ENCODE peak calls at places on chromosomes 16 and 17, in eight cellular contexts. One of them, this sample, is unnamed.

GRCh38 chr17:77371117-77371887 is 230.5 kb downstream of the SEC14L1 start:
- DNase-seq in stimulated activated CD4-positive, alpha-beta T cell treated with anti-CD3 and anti-CD28 coated beads, TNF-alpha, amount 100 ng/mL, for 48 hours: no peak
- DNase-seq in NCI-H1092 treated with DMSO at 0.1 percent for 48 hours: peak; percentile 36
- DNase-seq in HuH-7.5: no peak
- DNase-seq in GM04504: no peak
- DNase-seq in fibroblast of pulmonary artery: no peak
- DNase-seq in lower lobe of right lung: peak; percentile 47
- DNase-seq in HFF-Myc: no peak
- DNase-seq in this sample: no peak

GRCh38 chr17:50534222-50534978 is 1.9 kb downstream of the EPN3 start:
- DNase-seq in GM04504: no peak
- DNase-seq in fibroblast of pulmonary artery: peak; percentile 13
- DNase-seq in NCI-H1092 treated with DMSO at 0.1 percent for 48 hours: no peak
- DNase-seq in HFF-Myc: no peak
- DNase-seq in lower lobe of right lung: peak; percentile 56
- DNase-seq in stimulated activated CD4-positive, alpha-beta T cell treated with anti-CD3 and anti-CD28 coated beads, TNF-alpha, amount 100 ng/mL, for 48 hours: peak; percentile 15
- DNase-seq in HuH-7.5: no peak
- DNase-seq in this sample: no peak

GRCh38 chr16:2785101-2785991 is 2.0 kb downstream of the PRSS33 start:
- DNase-seq in lower lobe of right lung: peak; percentile 60
- DNase-seq in HuH-7.5: no peak
- DNase-seq in stimulated activated CD4-positive, alpha-beta T cell treated with anti-CD3 and anti-CD28 coated beads, TNF-alpha, amount 100 ng/mL, for 48 hours: no peak
- DNase-seq in GM04504: no peak
- DNase-seq in HFF-Myc: no peak
- DNase-seq in fibroblast of pulmonary artery: no peak
- DNase-seq in NCI-H1092 treated with DMSO at 0.1 percent for 48 hours: no peak
- DNase-seq in this sample: no peak

GRCh38 chr17:73420897-73421296 is 109.1 kb upstream of the CDC42EP4 start:
- DNase-seq in fibroblast of pulmonary artery: peak; percentile 17
- DNase-seq in stimulated activated CD4-positive, alpha-beta T cell treated with anti-CD3 and anti-CD28 coated beads, TNF-alpha, amount 100 ng/mL, for 48 hours: no peak
- DNase-seq in GM04504: no peak
- DNase-seq in HuH-7.5: peak; percentile 62
- DNase-seq in lower lobe of right lung: peak; percentile 11
- DNase-seq in NCI-H1092 treated with DMSO at 0.1 percent for 48 hours: no peak
- DNase-seq in HFF-Myc: no peak
- DNase-seq in this sample: no peak

GRCh38 chr16:68229431-68230175 is 6.3 kb downstream of the ESRP2 start:
- DNase-seq in HuH-7.5: no peak
- DNase-seq in GM04504: peak; percentile 47
- DNase-seq in HFF-Myc: peak; percentile 31
- DNase-seq in fibroblast of pulmonary artery: peak; percentile 76
- DNase-seq in stimulated activated CD4-positive, alpha-beta T cell treated with anti-CD3 and anti-CD28 coated beads, TNF-alpha, amount 100 ng/mL, for 48 hours: no peak
- DNase-seq in lower lobe of right lung: no peak
- DNase-seq in NCI-H1092 treated with DMSO at 0.1 percent for 48 hours: peak; percentile 47
- DNase-seq in this sample: peak; percentile 35

GRCh38 chr17:75681289-75681688 is 14.2 kb downstream of the SAP30BP start:
- DNase-seq in fibroblast of pulmonary artery: no peak
- DNase-seq in lower lobe of right lung: no peak
- DNase-seq in HuH-7.5: no peak
- DNase-seq in HFF-Myc: peak; percentile 82
- DNase-seq in stimulated activated CD4-positive, alpha-beta T cell treated with anti-CD3 and anti-CD28 coated beads, TNF-alpha, amount 100 ng/mL, for 48 hours: no peak
- DNase-seq in GM04504: no peak
- DNase-seq in NCI-H1092 treated with DMSO at 0.1 percent for 48 hours: no peak
- DNase-seq in this sample: no peak

GRCh38 chr17:73231363-73231762 is 30.3 kb downstream of the CPSF4L start:
- DNase-seq in NCI-H1092 treated with DMSO at 0.1 percent for 48 hours: peak; percentile 29
- DNase-seq in lower lobe of right lung: no peak
- DNase-seq in GM04504: peak; percentile 10
- DNase-seq in fibroblast of pulmonary artery: peak; percentile 23
- DNase-seq in stimulated activated CD4-positive, alpha-beta T cell treated with anti-CD3 and anti-CD28 coated beads, TNF-alpha, amount 100 ng/mL, for 48 hours: no peak
- DNase-seq in HFF-Myc: no peak
- DNase-seq in HuH-7.5: peak; percentile 32
- DNase-seq in this sample: no peak

GRCh38 chr17:77501751-77502625 is 361.2 kb downstream of the SEC14L1 start:
- DNase-seq in NCI-H1092 treated with DMSO at 0.1 percent for 48 hours: no peak
- DNase-seq in GM04504: no peak
- DNase-seq in lower lobe of right lung: no peak
- DNase-seq in fibroblast of pulmonary artery: no peak
- DNase-seq in stimulated activated CD4-positive, alpha-beta T cell treated with anti-CD3 and anti-CD28 coated beads, TNF-alpha, amount 100 ng/mL, for 48 hours: no peak
- DNase-seq in HuH-7.5: no peak
- DNase-seq in HFF-Myc: no peak
- DNase-seq in this sample: no peak

GRCh38 chr17:5254414-5254813 is 19.8 kb upstream of the SCIMP start:
- DNase-seq in GM04504: no peak
- DNase-seq in HFF-Myc: no peak
- DNase-seq in fibroblast of pulmonary artery: no peak
- DNase-seq in NCI-H1092 treated with DMSO at 0.1 percent for 48 hours: no peak
- DNase-seq in stimulated activated CD4-positive, alpha-beta T cell treated with anti-CD3 and anti-CD28 coated beads, TNF-alpha, amount 100 ng/mL, for 48 hours: no peak
- DNase-seq in lower lobe of right lung: no peak
- DNase-seq in HuH-7.5: no peak
- DNase-seq in this sample: no peak